ENCODE peak calls at places on chromosomes 11 and 22, in five cellular contexts. One of them, this sample, is unnamed. For H4K20me1, the result is how much of the 10 kb centered on the place peaks cover.

GRCh38 chr11:102453921-102454320 is 1.4 kb upstream of the TMEM123 start:
- DNase-seq in PC-9: no peak
- DNase-seq in H9: no peak
- DNase-seq in IMR-90: no peak
- DNase-seq in neural progenitor cell: no peak
- DNase-seq in this sample: no peak

GRCh38 chr11:61531033-61531432 is 22.5 kb downstream of the LRRC10B start:
- DNase-seq in neural progenitor cell: no peak
- DNase-seq in IMR-90: no peak
- DNase-seq in H9: no peak
- DNase-seq in PC-9: no peak
- DNase-seq in this sample: no peak

GRCh38 chr11:19076744-19077589 is 16.4 kb upstream of the MRGPRX2 start:
- DNase-seq in neural progenitor cell: peak
- DNase-seq in IMR-90: peak
- DNase-seq in PC-9: peak
- DNase-seq in H9: peak
- DNase-seq in this sample: peak

GRCh38 chr22:38240734-38241252 is 32.0 kb downstream of the TMEM184B start:
- DNase-seq in H9: peak
- DNase-seq in PC-9: peak
- DNase-seq in neural progenitor cell: peak
- DNase-seq in IMR-90: peak
- DNase-seq in this sample: peak

GRCh38 chr22:40231618-40232313 is 54.0 kb downstream of the TNRC6B start:
- DNase-seq in IMR-90: no peak
- DNase-seq in H9: no peak
- DNase-seq in PC-9: no peak
- DNase-seq in neural progenitor cell: no peak
- DNase-seq in this sample: no peak

GRCh38 chr11:64577202-64577601 is 13.8 kb upstream of the SLC22A12 start:
- DNase-seq in neural progenitor cell: no peak
- DNase-seq in H9: no peak
- DNase-seq in IMR-90: no peak
- DNase-seq in PC-9: no peak
- DNase-seq in this sample: no peak

GRCh38 chr11:76170473-76170872 is 35.8 kb downstream of the WNT11 start:
- DNase-seq in H9: no peak
- DNase-seq in IMR-90: no peak
- DNase-seq in PC-9: no peak
- DNase-seq in neural progenitor cell: no peak
- DNase-seq in this sample: no peak

GRCh38 chr22:49664371-49664881 is 163.2 kb downstream of the BRD1 start:
- DNase-seq in IMR-90: no peak
- DNase-seq in neural progenitor cell: peak
- DNase-seq in H9: peak
- DNase-seq in PC-9: no peak
- DNase-seq in this sample: peak

GRCh38 chr11:61542024-61542461 is 33.5 kb downstream of the LRRC10B start:
- DNase-seq in H9: peak
- DNase-seq in IMR-90: no peak
- DNase-seq in neural progenitor cell: no peak
- DNase-seq in PC-9: no peak
- DNase-seq in this sample: no peak

GRCh38 chr11:64186205-64187165 is 514 bp downstream of the STIP1 start:
- DNase-seq in IMR-90: peak
- DNase-seq in PC-9: no peak
- DNase-seq in H9: no peak
- DNase-seq in neural progenitor cell: peak
- DNase-seq in this sample: peak

GRCh38 chr11:62610814-62611704 is 1.5 kb downstream of the EML3 start:
- DNase-seq in IMR-90: no peak
- DNase-seq in H9: no peak
- DNase-seq in neural progenitor cell: no peak
- DNase-seq in PC-9: no peak
- DNase-seq in this sample: no peak

GRCh38 chr11:128367573-128367972 is 219.8 kb downstream of the ETS1 start:
- DNase-seq in neural progenitor cell: no peak
- DNase-seq in H9: no peak
- DNase-seq in IMR-90: no peak
- DNase-seq in PC-9: no peak
- DNase-seq in this sample: no peak

GRCh38 chr11:1163321-1163910 is 5.7 kb downstream of the MUC5AC start:
- DNase-seq in PC-9: no peak
- DNase-seq in IMR-90: no peak
- DNase-seq in H9: no peak
- DNase-seq in neural progenitor cell: no peak
- DNase-seq in this sample: peak

GRCh38 chr11:1410366-1411291 is 20.9 kb downstream of the BRSK2 start:
- DNase-seq in neural progenitor cell: peak
- DNase-seq in PC-9: no peak
- DNase-seq in H9: no peak
- DNase-seq in IMR-90: no peak
- DNase-seq in this sample: no peak

GRCh38 chr11:89235121-89235520 is 57.4 kb downstream of the TYR start:
- DNase-seq in H9: no peak
- DNase-seq in IMR-90: no peak
- DNase-seq in neural progenitor cell: no peak
- DNase-seq in PC-9: no peak
- DNase-seq in this sample: no peak

GRCh38 chr11:80718611-80719291 is 1277.9 kb upstream of the TENM4 start:
- DNase-seq in H9: no peak
- DNase-seq in PC-9: no peak
- DNase-seq in neural progenitor cell: no peak
- DNase-seq in IMR-90: no peak
- DNase-seq in this sample: no peak

GRCh38 chr11:130760515-130761125 is 155.7 kb downstream of the SNX19 start:
- DNase-seq in IMR-90: no peak
- DNase-seq in H9: peak
- DNase-seq in neural progenitor cell: no peak
- DNase-seq in PC-9: no peak
- DNase-seq in this sample: no peak

GRCh38 chr11:692824-693414 is 2.1 kb downstream of the DEAF1 start:
- DNase-seq in IMR-90: no peak
- DNase-seq in neural progenitor cell: no peak
- DNase-seq in PC-9: no peak
- DNase-seq in H9: no peak
- DNase-seq in this sample: peak

GRCh38 chr11:122277553-122277952 is 161.5 kb upstream of the BLID start:
- DNase-seq in neural progenitor cell: no peak
- DNase-seq in H9: no peak
- DNase-seq in PC-9: no peak
- DNase-seq in IMR-90: no peak
- DNase-seq in this sample: no peak

GRCh38 chr11:15038963-15039362 is 34.4 kb upstream of the CALCB start:
- DNase-seq in H9: no peak
- DNase-seq in neural progenitor cell: peak
- DNase-seq in IMR-90: peak
- DNase-seq in PC-9: no peak
- DNase-seq in this sample: no peak

GRCh38 chr11:118443590-118444218 is 7.4 kb downstream of the KMT2A start:
- DNase-seq in PC-9: no peak
- DNase-seq in IMR-90: no peak
- DNase-seq in neural progenitor cell: no peak
- DNase-seq in H9: no peak
- DNase-seq in this sample: no peak

GRCh38 chr11:83125577-83125976 is 31.4 kb upstream of the PCF11 start:
- DNase-seq in neural progenitor cell: no peak
- DNase-seq in PC-9: no peak
- DNase-seq in IMR-90: no peak
- DNase-seq in H9: no peak
- DNase-seq in this sample: no peak

GRCh38 chr11:17791144-17791543 is 56.6 kb downstream of the KCNC1 start:
- DNase-seq in PC-9: no peak
- DNase-seq in IMR-90: peak
- DNase-seq in neural progenitor cell: no peak
- DNase-seq in H9: no peak
- DNase-seq in this sample: no peak

GRCh38 chr22:50089231-50090140 is at the start of gene MOV10L1:
- DNase-seq in PC-9: no peak
- DNase-seq in neural progenitor cell: no peak
- DNase-seq in IMR-90: no peak
- DNase-seq in H9: peak
- DNase-seq in this sample: peak

GRCh38 chr11:79536155-79536917 is 95.5 kb upstream of the TENM4 start:
- DNase-seq in IMR-90: no peak
- DNase-seq in PC-9: no peak
- DNase-seq in H9: no peak
- DNase-seq in neural progenitor cell: no peak
- DNase-seq in this sample: peak

GRCh38 chr22:28891156-28891733 is 7.9 kb downstream of the ZNRF3 start:
- DNase-seq in PC-9: no peak
- DNase-seq in H9: no peak
- DNase-seq in IMR-90: no peak
- DNase-seq in neural progenitor cell: no peak
- DNase-seq in this sample: no peak
- H4K20me1 ChIP-seq in PC-9: under half
- H4K20me1 ChIP-seq in H9: under half
- H4K20me1 ChIP-seq in IMR-90: under half
- H4K20me1 ChIP-seq in neural progenitor cell: half or more
- H4K20me1 ChIP-seq in this sample: under half

GRCh38 chr11:119693253-119693815 is 35.7 kb downstream of the NECTIN1 start:
- DNase-seq in H9: no peak
- DNase-seq in PC-9: no peak
- DNase-seq in IMR-90: no peak
- DNase-seq in neural progenitor cell: no peak
- DNase-seq in this sample: no peak

GRCh38 chr11:119692547-119692834 is 36.5 kb downstream of the NECTIN1 start:
- DNase-seq in IMR-90: no peak
- DNase-seq in neural progenitor cell: no peak
- DNase-seq in H9: no peak
- DNase-seq in PC-9: no peak
- DNase-seq in this sample: no peak

GRCh38 chr11:119691701-119692546 is 37.1 kb downstream of the NECTIN1 start:
- DNase-seq in neural progenitor cell: no peak
- DNase-seq in H9: no peak
- DNase-seq in PC-9: no peak
- DNase-seq in IMR-90: no peak
- DNase-seq in this sample: no peak

GRCh38 chr11:119696378-119697157 is 32.4 kb downstream of the NECTIN1 start:
- DNase-seq in IMR-90: no peak
- DNase-seq in H9: peak
- DNase-seq in neural progenitor cell: peak
- DNase-seq in PC-9: peak
- DNase-seq in this sample: no peak

GRCh38 chr11:119694334-119694733 is 34.7 kb downstream of the NECTIN1 start:
- DNase-seq in neural progenitor cell: no peak
- DNase-seq in PC-9: peak
- DNase-seq in IMR-90: no peak
- DNase-seq in H9: no peak
- DNase-seq in this sample: no peak
- TF ChIP-seq CTCF in neural progenitor cell: no peak
- TF ChIP-seq CTCF in PC-9: peak
- TF ChIP-seq CTCF in IMR-90: no peak
- TF ChIP-seq CTCF in H9: peak
- TF ChIP-seq CTCF in this sample: peak

DNA sequence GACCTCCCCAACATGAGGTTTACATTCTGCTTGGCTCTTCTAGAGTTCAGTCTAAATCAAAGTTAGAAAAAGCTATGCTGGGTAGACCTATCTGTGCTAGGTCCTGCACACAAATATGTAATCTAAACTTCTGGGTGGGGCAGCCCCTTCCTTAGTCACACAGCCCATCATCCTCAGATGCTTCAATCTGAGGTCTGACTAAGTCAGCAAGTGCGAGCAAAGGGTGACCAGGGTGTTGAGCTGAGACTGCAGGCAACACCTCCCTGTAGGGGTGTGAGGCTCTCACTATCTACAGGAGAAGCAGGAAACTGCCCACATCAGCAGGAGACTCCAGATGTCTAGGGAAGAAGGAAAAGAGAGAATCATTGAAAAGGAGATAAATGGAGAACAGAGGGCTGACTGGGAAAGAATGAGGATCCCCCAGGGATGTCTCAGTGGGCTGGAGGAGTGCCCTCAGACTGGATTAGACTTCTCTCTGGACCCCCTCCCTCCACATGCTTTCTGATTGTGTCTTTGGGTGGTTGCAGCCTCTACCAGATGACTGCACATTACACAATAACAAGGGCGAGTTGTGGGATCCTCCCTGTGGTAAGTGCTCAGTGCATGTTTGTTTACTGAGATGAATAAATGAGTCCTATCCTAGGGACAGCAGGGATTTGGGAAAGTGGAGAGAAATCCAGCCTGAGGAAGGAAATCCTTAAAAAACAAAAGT is 266.2 kb upstream of the PLET1 start:
- DNase-seq in neural progenitor cell: no peak
- DNase-seq in PC-9: no peak
- DNase-seq in IMR-90: no peak
- DNase-seq in H9: no peak
- DNase-seq in this sample: no peak
- H3K27ac ChIP-seq in neural progenitor cell: no peak
- H3K27ac ChIP-seq in PC-9: peak
- H3K27ac ChIP-seq in IMR-90: no peak
- H3K27ac ChIP-seq in H9: no peak
- H3K27ac ChIP-seq in this sample: no peak

DNA sequence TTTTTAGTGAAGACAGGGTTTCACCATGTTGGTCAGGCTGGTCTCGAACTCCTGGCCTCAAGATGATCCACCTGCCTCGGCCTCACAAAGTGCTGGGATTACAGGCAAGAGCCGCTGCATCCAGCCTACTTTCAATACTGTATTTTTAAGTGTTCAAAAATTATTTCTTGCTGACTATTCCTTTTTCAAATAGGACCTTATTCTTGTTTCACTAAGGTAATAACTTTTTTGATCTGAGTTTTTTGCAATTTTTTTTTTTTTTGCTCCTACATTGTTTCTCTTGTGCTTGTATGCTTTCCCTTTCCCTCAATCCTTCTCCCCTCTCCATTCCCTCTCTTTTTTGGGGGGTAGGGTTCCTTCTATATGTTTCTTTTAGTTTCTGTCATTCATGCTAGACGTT is 73.1 kb downstream of the FAM168A start:
- DNase-seq in neural progenitor cell: no peak
- DNase-seq in PC-9: no peak
- DNase-seq in H9: no peak
- DNase-seq in IMR-90: no peak
- DNase-seq in this sample: no peak
- H4K20me1 ChIP-seq in neural progenitor cell: under half
- H4K20me1 ChIP-seq in PC-9: under half
- H4K20me1 ChIP-seq in H9: under half
- H4K20me1 ChIP-seq in IMR-90: under half
- H4K20me1 ChIP-seq in this sample: under half

GRCh38 chr11:108871867-108872266 is 207.0 kb downstream of the DDX10 start:
- DNase-seq in IMR-90: no peak
- DNase-seq in neural progenitor cell: no peak
- DNase-seq in PC-9: no peak
- DNase-seq in H9: no peak
- DNase-seq in this sample: no peak

GRCh38 chr11:108870373-108871020 is 205.6 kb downstream of the DDX10 start:
- DNase-seq in IMR-90: peak
- DNase-seq in PC-9: no peak
- DNase-seq in neural progenitor cell: no peak
- DNase-seq in H9: no peak
- DNase-seq in this sample: peak

GRCh38 chr11:108873305-108873704 is 208.4 kb downstream of the DDX10 start:
- DNase-seq in neural progenitor cell: no peak
- DNase-seq in PC-9: no peak
- DNase-seq in IMR-90: peak
- DNase-seq in H9: no peak
- DNase-seq in this sample: peak

GRCh38 chr11:108872781-108873291 is 208.0 kb downstream of the DDX10 start:
- DNase-seq in IMR-90: peak
- DNase-seq in PC-9: no peak
- DNase-seq in neural progenitor cell: no peak
- DNase-seq in H9: no peak
- DNase-seq in this sample: peak

GRCh38 chr11:108871152-108871551 is 206.3 kb downstream of the DDX10 start:
- DNase-seq in IMR-90: peak
- DNase-seq in H9: peak
- DNase-seq in PC-9: no peak
- DNase-seq in neural progenitor cell: peak
- DNase-seq in this sample: no peak
- TF ChIP-seq CTCF in IMR-90: peak
- TF ChIP-seq CTCF in H9: peak
- TF ChIP-seq CTCF in PC-9: peak
- TF ChIP-seq CTCF in neural progenitor cell: peak
- TF ChIP-seq CTCF in this sample: peak